ENCODE peak calls at places on chromosomes 2 and 18, in five cellular contexts. Q is vagina, A is tibial artery, N is RWPE2, D is sigmoid colon. U is an unnamed sample. For H3K4me1 and H3K36me3, the result is how much of the 10 kb centered on the place peaks cover.

GRCh38 chr2:88212251-88212790 is 42.2 kb downstream of the THNSL2 start:
- DNase-seq in Q (no peak), A (no peak), N (no peak), D (no peak), U (no peak)

GRCh38 chr2:150126839-150127238 is 360.6 kb downstream of the RND3 start:
- DNase-seq in Q (no peak), A (no peak), N (no peak), D (no peak), U (no peak)

GRCh38 chr2:217521820-217522219 is 481.0 kb downstream of the TNS1 start:
- DNase-seq in Q (no peak), A (no peak), N (no peak), D (no peak), U (no peak)

GRCh38 chr2:17416891-17417391 is 101.3 kb downstream of the RAD51AP2 start:
- DNase-seq in Q (no peak), A (no peak), N (peak), D (no peak), U (no peak)

GRCh38 chr18:28903366-28903765 is 726.4 kb upstream of the CDH2 start:
- DNase-seq in Q (no peak), A (no peak), N (no peak), D (no peak), U (no peak)

GRCh38 chr2:12099374-12099773 is 352.9 kb downstream of the LPIN1 start:
- DNase-seq in Q (peak), A (no peak), N (no peak), D (no peak), U (no peak)

GRCh38 chr2:15737314-15738224 is 145.9 kb downstream of the DDX1 start:
- DNase-seq in Q (no peak), A (no peak), N (no peak), D (no peak), U (no peak)

GRCh38 chr2:239283961-239284801 is 116.6 kb downstream of the HDAC4 start:
- DNase-seq in Q (no peak), A (peak), N (peak), D (peak), U (no peak)

GRCh38 chr2:134413430-134413829 is 159.6 kb downstream of the MGAT5 start:
- DNase-seq in Q (no peak), A (no peak), N (no peak), D (no peak), U (no peak)

GRCh38 chr2:8582850-8583399 is 98.9 kb upstream of the ID2 start:
- DNase-seq in Q (no peak), A (no peak), N (no peak), D (no peak), U (no peak)

GRCh38 chr18:32252461-32252860 is 62.6 kb downstream of the MEP1B start:
- DNase-seq in Q (no peak), A (no peak), N (no peak), D (no peak), U (no peak)

GRCh38 chr2:130728549-130729310 is at the start of gene GPR148:
- DNase-seq in Q (no peak), A (no peak), N (no peak), D (no peak), U (no peak)

GRCh38 chr2:130726614-130727180 is 2.2 kb upstream of the GPR148 start:
- DNase-seq in Q (no peak), A (no peak), N (no peak), D (no peak), U (no peak)

GRCh38 chr2:130729311-130730299 is 735 bp downstream of the GPR148 start:
- DNase-seq in Q (no peak), A (no peak), N (no peak), D (no peak), U (no peak)

GRCh38 chr2:130728007-130728454 is 839 bp upstream of the GPR148 start:
- DNase-seq in Q (no peak), A (no peak), N (no peak), D (no peak), U (no peak)

DNA sequence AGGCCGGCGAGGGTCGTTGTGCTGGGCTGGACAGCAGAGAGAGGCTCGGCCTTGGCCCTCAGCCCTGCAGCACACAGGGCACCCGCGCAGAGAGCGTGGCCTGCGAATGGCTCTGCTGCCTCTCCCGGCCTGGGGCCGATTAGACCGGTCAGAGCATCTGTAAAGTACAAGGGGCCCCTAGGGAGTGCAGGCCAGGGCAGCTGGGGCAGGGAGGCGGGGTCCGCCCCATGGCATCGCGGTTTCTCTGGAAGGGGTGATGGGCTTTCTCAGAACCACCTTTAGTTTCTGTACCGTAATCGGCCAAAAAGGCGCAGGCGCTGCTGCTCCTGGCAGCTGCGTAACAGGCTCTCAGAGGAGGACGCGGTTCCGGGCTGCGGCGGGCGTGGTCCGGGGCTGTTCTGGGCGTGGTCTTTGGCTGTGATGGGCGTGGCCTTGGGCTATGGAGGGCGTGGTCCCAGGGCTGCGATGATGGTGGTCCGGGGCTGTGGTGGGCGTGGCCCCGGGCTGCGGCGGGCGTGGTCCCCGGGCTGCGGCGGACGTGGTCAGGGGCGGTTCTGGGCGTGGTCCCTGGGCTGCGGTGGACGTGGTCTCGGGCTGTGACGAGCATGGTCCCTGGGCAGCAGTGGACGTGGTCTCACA is 1.5 kb upstream of the GPR148 start:
- DNase-seq in Q (no peak), A (peak), N (no peak), D (peak), U (peak)
- H3K27ac ChIP-seq in Q (peak), A (peak), N (no peak), D (peak), U (no peak)

DNA sequence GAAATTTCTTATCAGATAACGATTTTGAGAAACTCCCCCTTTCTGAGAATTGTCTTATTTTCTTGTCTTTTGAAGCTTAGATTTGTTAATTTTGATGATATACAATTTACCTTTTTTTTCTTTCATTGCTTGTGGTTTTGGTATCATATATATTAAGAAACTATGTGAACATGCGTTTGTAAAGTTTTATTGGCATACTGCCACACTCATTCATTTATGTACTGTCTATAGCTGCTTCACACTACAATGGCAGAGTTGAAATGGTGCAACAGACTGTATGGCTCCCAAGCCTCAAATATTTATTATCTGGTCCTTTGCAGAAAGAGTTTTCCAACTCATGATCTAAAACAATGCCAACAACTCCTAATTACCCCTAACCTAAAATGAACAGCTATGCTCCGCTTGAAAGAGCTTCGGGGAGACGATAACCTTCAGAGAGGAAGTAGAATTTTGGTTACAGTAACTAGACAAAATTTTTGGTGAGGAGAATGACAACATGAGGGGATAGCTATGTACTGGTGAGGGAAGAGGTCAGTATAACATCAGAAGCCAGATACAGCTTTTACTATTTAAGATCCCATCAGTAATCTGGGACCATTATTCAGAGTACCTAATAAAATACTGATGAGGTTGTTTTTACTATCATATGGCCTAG is 16.1 kb downstream of the PPP3R1 start:
- DNase-seq in Q (no peak), A (no peak), N (no peak), D (no peak), U (no peak)
- H3K4me1 ChIP-seq in Q (half or more), A (under half), N (half or more), D (under half), U (under half)

GRCh38 chr2:1687254-1687653 is 57.1 kb downstream of the PXDN start:
- DNase-seq in Q (peak), A (no peak), N (no peak), D (no peak), U (no peak)

GRCh38 chr2:1685957-1686783 is 58.1 kb downstream of the PXDN start:
- DNase-seq in Q (peak), A (no peak), N (no peak), D (no peak), U (no peak)

GRCh38 chr2:1688859-1689258 is 55.5 kb downstream of the PXDN start:
- DNase-seq in Q (peak), A (no peak), N (no peak), D (no peak), U (no peak)

GRCh38 chr2:1686784-1687105 is 57.6 kb downstream of the PXDN start:
- DNase-seq in Q (peak), A (no peak), N (no peak), D (peak), U (no peak)

DNA sequence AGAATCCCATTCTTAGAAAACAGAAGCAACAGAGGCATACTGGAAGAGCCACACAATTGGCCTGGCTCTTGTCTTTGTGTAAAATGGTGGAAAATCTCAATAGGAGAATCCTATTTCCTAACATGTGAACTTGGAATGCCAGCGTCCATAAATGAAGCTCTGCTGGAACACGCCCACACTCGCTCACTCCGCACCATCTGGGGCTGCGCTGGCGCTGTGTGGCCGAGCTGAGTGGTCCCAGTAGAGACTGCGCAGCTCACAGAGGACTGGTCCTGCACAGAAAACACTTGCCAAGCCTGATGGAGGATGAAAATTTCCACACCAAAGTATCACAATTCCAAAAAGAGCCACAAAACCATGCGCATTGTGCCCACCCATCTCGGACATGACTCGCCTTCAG is 56.2 kb downstream of the PXDN start:
- DNase-seq in Q (peak), A (no peak), N (no peak), D (no peak), U (no peak)
- H3K36me3 ChIP-seq in Q (under half), A (half or more), N (half or more), D (under half), U (under half)

DNA sequence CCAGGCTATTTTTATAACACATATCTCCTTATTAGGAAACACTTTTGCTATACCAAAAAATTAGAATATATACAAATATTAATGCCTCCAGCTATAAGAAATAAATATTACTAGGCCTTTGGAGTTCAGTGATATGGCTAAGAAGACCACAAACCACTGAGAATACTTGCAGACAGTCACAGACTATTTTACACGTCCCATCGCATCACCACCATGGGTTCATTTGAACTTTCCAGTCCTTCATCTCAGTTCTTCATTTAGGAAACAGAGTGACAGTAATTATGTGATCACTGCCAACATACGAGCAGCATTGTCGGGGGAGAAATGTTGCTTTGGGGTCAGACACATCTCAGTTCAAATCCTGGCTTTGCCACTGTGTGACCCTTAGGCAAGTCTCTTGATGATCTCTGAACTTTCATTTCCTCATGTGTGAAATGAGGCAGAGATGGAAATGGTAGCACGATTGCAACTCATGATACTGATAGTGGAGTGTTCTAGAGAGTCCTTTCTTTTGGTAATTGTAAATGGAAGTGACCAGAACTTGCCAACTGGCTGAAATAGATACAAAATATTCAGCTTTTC is 138.9 kb upstream of the NRP2 start:
- DNase-seq in Q (no peak), A (no peak), N (no peak), D (no peak), U (no peak)
- H3K27ac ChIP-seq in Q (no peak), A (no peak), N (no peak), D (no peak), U (no peak)

GRCh38 chr2:43370146-43370545 is 143.7 kb upstream of the ZFP36L2 start:
- DNase-seq in Q (no peak), A (no peak), N (no peak), D (no peak), U (no peak)
- H3K4me1 ChIP-seq in Q (under half), A (under half), N (under half), D (under half), U (under half)

U was measured in lung.